ENCODE peak calls at places on chromosomes 1 and 21, in nine cellular contexts. P is stimulated activated CD4-positive, alpha-beta T cell treated with anti-CD3 and anti-CD28 coated beads, TNF-alpha, amount 100 ng/mL, for 1 hour; O is prostate gland; Y is fibroblast of the aortic adventitia; U is T-cell; F is SW 1271; W is activated naive CD4-positive, alpha-beta T cell treated with anti-CD3 and anti-CD28 coated beads, Interleukin-2, amount 50 U/mL, for 16 hours; V is GM12865; A is HT-29. G is an unnamed sample.

GRCh38 chr21:14787312-14787711 is 241.2 kb upstream of the SAMSN1 start:
- DNase-seq in W (no peak), Y (no peak), P (no peak), F (no peak), A (no peak), U (no peak), V (no peak), O (no peak), G (no peak)

GRCh38 chr1:243287128-243287470 is 31.3 kb downstream of the SDCCAG8 start:
- DNase-seq in P (no peak), U (no peak), V (no peak), A (no peak), Y (peak; percentile 61), F (no peak), W (no peak), O (no peak), G (no peak)

GRCh38 chr21:45581322-45581712 is 39.1 kb upstream of the SLC19A1 start:
- DNase-seq in V (no peak), W (no peak), F (no peak), O (no peak), U (no peak), P (no peak), Y (no peak), A (no peak), G (no peak)

GRCh38 chr1:96968582-96969378 is 247.2 kb downstream of the PTBP2 start:
- DNase-seq in A (no peak), W (no peak), U (no peak), P (no peak), V (no peak), F (no peak), Y (peak; percentile 41), O (no peak), G (peak; percentile 66)

GRCh38 chr1:30668026-30668425 is 55.4 kb downstream of the MATN1 start:
- DNase-seq in W (no peak), O (peak; percentile 58), U (no peak), A (peak; percentile 62), F (no peak), Y (peak; percentile 19), V (no peak), P (no peak), G (no peak)

GRCh38 chr1:189315035-189315927 is 1162.4 kb downstream of the BRINP3 start:
- DNase-seq in F (no peak), U (no peak), V (no peak), P (no peak), Y (no peak), O (no peak), W (no peak), A (no peak), G (no peak)

GRCh38 chr1:201585099-201585498 is 46.2 kb downstream of the NAV1 start:
- DNase-seq in Y (no peak), F (no peak), V (no peak), P (no peak), W (no peak), U (no peak), A (no peak), O (no peak), G (peak; percentile 35)

GRCh38 chr21:45134677-45135076 is 60.3 kb downstream of the ADARB1 start:
- DNase-seq in V (no peak), Y (no peak), P (no peak), F (no peak), A (no peak), O (no peak), W (no peak), U (no peak), G (no peak)

GRCh38 chr1:183306317-183307042 is 111.7 kb downstream of the NMNAT2 start:
- DNase-seq in V (peak; percentile 57), P (no peak), F (no peak), Y (no peak), A (peak; percentile 20), U (no peak), O (no peak), W (no peak), G (peak; percentile 26)

GRCh38 chr1:117146570-117147340 is 25.2 kb upstream of the TRIM45 start:
- DNase-seq in F (peak; percentile 53), V (no peak), W (no peak), Y (peak; percentile 94), O (no peak), A (peak; percentile 28), U (no peak), P (no peak), G (peak; percentile 75)

GRCh38 chr1:115648717-115649691 is 7.2 kb downstream of the VANGL1 start:
- DNase-seq in A (no peak), P (no peak), U (no peak), V (peak; percentile 90), F (no peak), O (no peak), W (no peak), Y (no peak), G (peak; percentile 17)

GRCh38 chr1:95012389-95012788 is 60.4 kb downstream of the ALG14 start:
- DNase-seq in Y (peak; percentile 80), A (no peak), P (no peak), V (no peak), O (no peak), W (no peak), F (no peak), U (no peak), G (peak; percentile 83)

GRCh38 chr1:206782448-206782847 is 10.2 kb upstream of the IL10 start:
- DNase-seq in O (no peak), F (no peak), P (no peak), A (no peak), W (no peak), V (peak; percentile 96), U (no peak), Y (no peak), G (no peak)

GRCh38 chr1:50271968-50272578 is 151.2 kb downstream of the DMRTA2 start:
- DNase-seq in A (peak; percentile 39), P (no peak), F (peak; percentile 36), Y (no peak), U (no peak), O (peak; percentile 8), V (peak; percentile 40), W (no peak), G (peak; percentile 7)

GRCh38 chr1:204725821-204726448 is 40.4 kb upstream of the LRRN2 start:
- DNase-seq in Y (no peak), F (no peak), A (no peak), O (no peak), P (no peak), W (no peak), V (no peak), U (no peak), G (no peak)

GRCh38 chr1:116066868-116067563 is 44.2 kb upstream of the MAB21L3 start:
- DNase-seq in U (no peak), A (no peak), V (no peak), Y (peak; percentile 96), W (no peak), F (no peak), P (no peak), O (no peak), G (peak; percentile 84)